ENCODE peak calls at places on chromosomes 13 and 19, in ten cellular contexts. One of them, this sample, is unnamed. For H3K4me1, the result is how much of the 10 kb centered on the place peaks cover.

GRCh38 chr19:47065242-47065641 is 16.8 kb upstream of the TMEM160 start:
- ATAC-seq in PC-3: no peak
- ATAC-seq in CD4-positive, CD25-positive, alpha-beta regulatory T cell: no peak
- ATAC-seq in K562: peak
- ATAC-seq in lower lobe of right lung: no peak
- ATAC-seq in GM23338: no peak
- ATAC-seq in heart right ventricle: no peak
- ATAC-seq in naive thymus-derived CD4-positive, alpha-beta T cell: no peak
- ATAC-seq in left lung: no peak
- ATAC-seq in body of pancreas: no peak
- ATAC-seq in this sample: no peak

GRCh38 chr19:917323-918151 is at the start of gene KISS1R:
- ATAC-seq in PC-3: no peak
- ATAC-seq in CD4-positive, CD25-positive, alpha-beta regulatory T cell: no peak
- ATAC-seq in K562: peak
- ATAC-seq in lower lobe of right lung: peak
- ATAC-seq in GM23338: peak
- ATAC-seq in heart right ventricle: no peak
- ATAC-seq in naive thymus-derived CD4-positive, alpha-beta T cell: peak
- ATAC-seq in left lung: peak
- ATAC-seq in body of pancreas: no peak
- ATAC-seq in this sample: no peak

GRCh38 chr19:17871878-17872250 is at the start of gene SLC5A5:
- ATAC-seq in PC-3: peak
- ATAC-seq in CD4-positive, CD25-positive, alpha-beta regulatory T cell: no peak
- ATAC-seq in K562: peak
- ATAC-seq in lower lobe of right lung: no peak
- ATAC-seq in GM23338: no peak
- ATAC-seq in heart right ventricle: no peak
- ATAC-seq in naive thymus-derived CD4-positive, alpha-beta T cell: peak
- ATAC-seq in left lung: no peak
- ATAC-seq in body of pancreas: no peak
- ATAC-seq in this sample: no peak

GRCh38 chr19:48878219-48879024 is 6.2 kb downstream of the PPP1R15A start:
- ATAC-seq in PC-3: no peak
- ATAC-seq in CD4-positive, CD25-positive, alpha-beta regulatory T cell: no peak
- ATAC-seq in K562: peak
- ATAC-seq in lower lobe of right lung: peak
- ATAC-seq in GM23338: no peak
- ATAC-seq in heart right ventricle: peak
- ATAC-seq in naive thymus-derived CD4-positive, alpha-beta T cell: peak
- ATAC-seq in left lung: peak
- ATAC-seq in body of pancreas: no peak
- ATAC-seq in this sample: peak

GRCh38 chr19:18171605-18172327 is 1.8 kb upstream of the IFI30 start:
- ATAC-seq in PC-3: no peak
- ATAC-seq in CD4-positive, CD25-positive, alpha-beta regulatory T cell: no peak
- ATAC-seq in K562: peak
- ATAC-seq in lower lobe of right lung: no peak
- ATAC-seq in GM23338: no peak
- ATAC-seq in heart right ventricle: no peak
- ATAC-seq in naive thymus-derived CD4-positive, alpha-beta T cell: no peak
- ATAC-seq in left lung: no peak
- ATAC-seq in body of pancreas: no peak
- ATAC-seq in this sample: no peak

GRCh38 chr13:73580868-73581267 is 522.1 kb downstream of the KLF5 start:
- ATAC-seq in PC-3: no peak
- ATAC-seq in CD4-positive, CD25-positive, alpha-beta regulatory T cell: no peak
- ATAC-seq in K562: no peak
- ATAC-seq in lower lobe of right lung: peak
- ATAC-seq in GM23338: no peak
- ATAC-seq in heart right ventricle: no peak
- ATAC-seq in naive thymus-derived CD4-positive, alpha-beta T cell: no peak
- ATAC-seq in left lung: peak
- ATAC-seq in body of pancreas: no peak
- ATAC-seq in this sample: no peak

GRCh38 chr13:114152831-114153371 is 20.5 kb upstream of the RASA3 start:
- ATAC-seq in PC-3: no peak
- ATAC-seq in CD4-positive, CD25-positive, alpha-beta regulatory T cell: no peak
- ATAC-seq in K562: no peak
- ATAC-seq in lower lobe of right lung: no peak
- ATAC-seq in GM23338: no peak
- ATAC-seq in heart right ventricle: no peak
- ATAC-seq in naive thymus-derived CD4-positive, alpha-beta T cell: no peak
- ATAC-seq in left lung: no peak
- ATAC-seq in body of pancreas: no peak
- ATAC-seq in this sample: no peak

GRCh38 chr19:17348700-17349099 is 11.3 kb downstream of the GTPBP3 start:
- ATAC-seq in PC-3: peak
- ATAC-seq in CD4-positive, CD25-positive, alpha-beta regulatory T cell: no peak
- ATAC-seq in K562: no peak
- ATAC-seq in lower lobe of right lung: peak
- ATAC-seq in GM23338: peak
- ATAC-seq in heart right ventricle: peak
- ATAC-seq in naive thymus-derived CD4-positive, alpha-beta T cell: no peak
- ATAC-seq in left lung: peak
- ATAC-seq in body of pancreas: peak
- ATAC-seq in this sample: peak

GRCh38 chr13:24982333-24982999 is 113.5 kb upstream of the PABPC3 start:
- ATAC-seq in PC-3: no peak
- ATAC-seq in CD4-positive, CD25-positive, alpha-beta regulatory T cell: no peak
- ATAC-seq in K562: no peak
- ATAC-seq in lower lobe of right lung: no peak
- ATAC-seq in GM23338: peak
- ATAC-seq in heart right ventricle: peak
- ATAC-seq in naive thymus-derived CD4-positive, alpha-beta T cell: no peak
- ATAC-seq in left lung: no peak
- ATAC-seq in body of pancreas: no peak
- ATAC-seq in this sample: peak

GRCh38 chr19:19039901-19040300 is 6.5 kb downstream of the ARMC6 start:
- ATAC-seq in PC-3: no peak
- ATAC-seq in CD4-positive, CD25-positive, alpha-beta regulatory T cell: peak
- ATAC-seq in K562: no peak
- ATAC-seq in lower lobe of right lung: peak
- ATAC-seq in GM23338: no peak
- ATAC-seq in heart right ventricle: no peak
- ATAC-seq in naive thymus-derived CD4-positive, alpha-beta T cell: peak
- ATAC-seq in left lung: no peak
- ATAC-seq in body of pancreas: no peak
- ATAC-seq in this sample: no peak

GRCh38 chr19:54040003-54040402 is 23.7 kb downstream of the VSTM1 start:
- ATAC-seq in PC-3: no peak
- ATAC-seq in CD4-positive, CD25-positive, alpha-beta regulatory T cell: no peak
- ATAC-seq in K562: no peak
- ATAC-seq in lower lobe of right lung: no peak
- ATAC-seq in GM23338: no peak
- ATAC-seq in heart right ventricle: no peak
- ATAC-seq in naive thymus-derived CD4-positive, alpha-beta T cell: no peak
- ATAC-seq in left lung: no peak
- ATAC-seq in body of pancreas: no peak
- ATAC-seq in this sample: no peak

GRCh38 chr19:30066781-30067759 is 125.0 kb downstream of the URI1 start:
- ATAC-seq in PC-3: no peak
- ATAC-seq in CD4-positive, CD25-positive, alpha-beta regulatory T cell: no peak
- ATAC-seq in K562: no peak
- ATAC-seq in lower lobe of right lung: no peak
- ATAC-seq in GM23338: no peak
- ATAC-seq in heart right ventricle: no peak
- ATAC-seq in naive thymus-derived CD4-positive, alpha-beta T cell: no peak
- ATAC-seq in left lung: no peak
- ATAC-seq in body of pancreas: no peak
- ATAC-seq in this sample: no peak

GRCh38 chr19:3633559-3633988 is 7.0 kb upstream of the CACTIN start:
- ATAC-seq in PC-3: no peak
- ATAC-seq in CD4-positive, CD25-positive, alpha-beta regulatory T cell: no peak
- ATAC-seq in K562: no peak
- ATAC-seq in lower lobe of right lung: no peak
- ATAC-seq in GM23338: no peak
- ATAC-seq in heart right ventricle: no peak
- ATAC-seq in naive thymus-derived CD4-positive, alpha-beta T cell: no peak
- ATAC-seq in left lung: no peak
- ATAC-seq in body of pancreas: no peak
- ATAC-seq in this sample: no peak
- H3K27ac ChIP-seq in PC-3: no peak
- H3K27ac ChIP-seq in CD4-positive, CD25-positive, alpha-beta regulatory T cell: no peak
- H3K27ac ChIP-seq in K562: no peak
- H3K27ac ChIP-seq in lower lobe of right lung: no peak
- H3K27ac ChIP-seq in GM23338: no peak
- H3K27ac ChIP-seq in heart right ventricle: no peak
- H3K27ac ChIP-seq in naive thymus-derived CD4-positive, alpha-beta T cell: no peak
- H3K27ac ChIP-seq in left lung: no peak
- H3K27ac ChIP-seq in body of pancreas: no peak
- H3K27ac ChIP-seq in this sample: peak

DNA sequence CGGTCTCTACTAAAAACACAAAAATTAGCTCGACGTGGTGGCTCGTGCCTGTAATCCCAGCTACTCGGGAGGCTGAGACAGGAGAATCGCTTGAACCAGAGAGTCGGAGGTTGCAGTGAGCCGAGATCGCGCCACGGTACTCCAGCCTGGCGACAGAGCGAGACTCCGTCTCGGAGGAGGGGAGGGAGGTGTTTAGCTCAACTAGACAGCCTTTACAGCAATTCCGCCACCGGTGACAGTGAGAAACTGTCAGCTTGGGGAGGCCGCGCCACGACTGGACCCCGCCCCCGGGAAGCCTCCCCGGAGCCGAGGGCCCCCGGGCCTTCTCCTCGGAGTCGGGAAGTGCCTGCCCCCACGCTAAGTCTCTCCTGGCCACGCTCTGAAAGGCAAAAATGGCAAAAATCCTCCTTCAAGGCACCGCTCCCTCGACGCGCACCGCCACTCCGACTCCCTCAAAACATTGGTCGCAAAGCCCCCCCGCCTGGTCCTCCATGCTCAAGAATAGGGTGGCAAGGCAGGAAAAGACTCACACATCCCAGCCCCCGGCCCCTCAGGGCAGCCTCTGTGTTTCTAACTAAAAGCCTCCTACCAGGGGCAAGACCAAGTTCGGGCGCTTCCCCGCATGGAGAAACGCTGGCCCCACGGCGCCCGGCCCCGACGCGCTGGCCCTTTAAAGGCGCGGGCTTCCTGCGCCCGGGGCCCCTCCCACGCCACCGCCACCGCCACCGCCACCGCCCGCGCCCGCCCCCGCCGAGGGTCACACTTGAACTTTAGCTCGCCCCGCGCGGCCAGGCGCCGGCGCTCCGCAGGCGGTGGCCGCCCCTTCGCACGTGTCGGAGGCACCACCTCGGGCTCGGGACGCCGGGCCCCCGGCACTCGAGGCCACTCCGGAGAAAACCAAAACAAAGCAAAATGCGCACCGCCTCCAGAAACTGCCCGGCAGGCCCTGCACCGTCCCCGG is 2.1 kb downstream of the FOXO1 start:
- ATAC-seq in PC-3: peak
- ATAC-seq in CD4-positive, CD25-positive, alpha-beta regulatory T cell: peak
- ATAC-seq in K562: peak
- ATAC-seq in lower lobe of right lung: peak
- ATAC-seq in GM23338: peak
- ATAC-seq in heart right ventricle: peak
- ATAC-seq in naive thymus-derived CD4-positive, alpha-beta T cell: peak
- ATAC-seq in left lung: peak
- ATAC-seq in body of pancreas: peak
- ATAC-seq in this sample: peak
- H3K4me1 ChIP-seq in PC-3: under half
- H3K4me1 ChIP-seq in CD4-positive, CD25-positive, alpha-beta regulatory T cell: half or more
- H3K4me1 ChIP-seq in K562: under half
- H3K4me1 ChIP-seq in lower lobe of right lung: half or more
- H3K4me1 ChIP-seq in GM23338: half or more
- H3K4me1 ChIP-seq in heart right ventricle: under half
- H3K4me1 ChIP-seq in naive thymus-derived CD4-positive, alpha-beta T cell: under half
- H3K4me1 ChIP-seq in left lung: under half
- H3K4me1 ChIP-seq in body of pancreas: under half
- H3K4me1 ChIP-seq in this sample: under half

GRCh38 chr13:36358352-36358751 is 12.2 kb upstream of the SPART start:
- ATAC-seq in PC-3: no peak
- ATAC-seq in CD4-positive, CD25-positive, alpha-beta regulatory T cell: no peak
- ATAC-seq in K562: no peak
- ATAC-seq in lower lobe of right lung: no peak
- ATAC-seq in GM23338: no peak
- ATAC-seq in heart right ventricle: no peak
- ATAC-seq in naive thymus-derived CD4-positive, alpha-beta T cell: no peak
- ATAC-seq in left lung: no peak
- ATAC-seq in body of pancreas: no peak
- ATAC-seq in this sample: peak
- H3K27ac ChIP-seq in PC-3: no peak
- H3K27ac ChIP-seq in CD4-positive, CD25-positive, alpha-beta regulatory T cell: no peak
- H3K27ac ChIP-seq in K562: no peak
- H3K27ac ChIP-seq in lower lobe of right lung: no peak
- H3K27ac ChIP-seq in GM23338: no peak
- H3K27ac ChIP-seq in heart right ventricle: no peak
- H3K27ac ChIP-seq in naive thymus-derived CD4-positive, alpha-beta T cell: no peak
- H3K27ac ChIP-seq in left lung: peak
- H3K27ac ChIP-seq in body of pancreas: no peak
- H3K27ac ChIP-seq in this sample: peak

DNA sequence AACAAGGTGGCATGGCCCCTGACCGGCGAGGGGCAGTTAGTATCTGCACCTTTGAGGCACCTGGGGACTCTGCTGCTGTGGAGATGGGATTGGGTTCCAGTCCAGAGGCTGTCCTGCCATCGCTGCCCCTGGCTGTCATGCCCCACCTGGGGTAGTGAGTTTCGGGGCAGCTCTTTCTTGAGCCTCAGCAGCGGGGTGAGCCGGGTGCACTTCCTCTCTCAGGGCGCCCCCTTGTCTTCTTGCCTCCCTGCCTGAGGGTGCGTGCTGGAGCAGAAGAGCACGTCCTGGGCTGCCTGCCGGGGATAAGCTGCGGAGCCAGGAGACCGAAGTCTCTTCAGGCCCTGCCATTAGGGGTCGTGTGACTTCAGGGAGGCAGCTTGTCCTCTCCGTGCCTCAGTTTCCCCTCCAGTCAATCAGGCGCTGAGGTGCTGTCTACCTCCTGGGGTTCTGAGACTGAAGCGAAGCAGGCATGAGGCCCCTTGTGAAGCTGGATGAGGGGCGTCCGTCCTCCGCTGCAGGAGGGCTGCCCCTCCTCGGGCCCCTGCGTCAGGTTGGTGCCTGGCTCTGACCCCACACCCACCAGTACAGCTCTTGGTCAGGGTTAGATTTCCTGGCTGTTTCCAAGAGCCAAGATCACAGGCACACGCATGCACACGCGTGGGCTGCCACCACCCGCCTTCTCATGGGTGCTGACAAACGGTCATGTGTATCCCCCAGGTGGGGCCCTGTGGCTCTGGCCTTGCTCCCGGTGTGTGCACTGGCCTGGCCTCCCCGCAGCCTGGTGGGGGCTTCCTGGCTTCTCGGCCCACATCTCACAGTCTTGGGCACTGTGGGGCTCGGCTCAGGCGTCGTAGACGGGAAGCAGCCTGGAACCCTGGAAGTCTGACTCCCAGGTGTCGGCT is 8.3 kb downstream of the GNA11 start:
- ATAC-seq in PC-3: no peak
- ATAC-seq in CD4-positive, CD25-positive, alpha-beta regulatory T cell: no peak
- ATAC-seq in K562: no peak
- ATAC-seq in lower lobe of right lung: no peak
- ATAC-seq in GM23338: no peak
- ATAC-seq in heart right ventricle: no peak
- ATAC-seq in naive thymus-derived CD4-positive, alpha-beta T cell: no peak
- ATAC-seq in left lung: no peak
- ATAC-seq in body of pancreas: no peak
- ATAC-seq in this sample: no peak
- H3K4me1 ChIP-seq in PC-3: under half
- H3K4me1 ChIP-seq in CD4-positive, CD25-positive, alpha-beta regulatory T cell: under half
- H3K4me1 ChIP-seq in K562: half or more
- H3K4me1 ChIP-seq in lower lobe of right lung: half or more
- H3K4me1 ChIP-seq in GM23338: under half
- H3K4me1 ChIP-seq in heart right ventricle: under half
- H3K4me1 ChIP-seq in naive thymus-derived CD4-positive, alpha-beta T cell: under half
- H3K4me1 ChIP-seq in left lung: under half
- H3K4me1 ChIP-seq in body of pancreas: half or more
- H3K4me1 ChIP-seq in this sample: under half

GRCh38 chr13:33123066-33123940 is 107.1 kb downstream of the KL start:
- ATAC-seq in PC-3: no peak
- ATAC-seq in CD4-positive, CD25-positive, alpha-beta regulatory T cell: no peak
- ATAC-seq in K562: no peak
- ATAC-seq in lower lobe of right lung: peak
- ATAC-seq in GM23338: peak
- ATAC-seq in heart right ventricle: peak
- ATAC-seq in naive thymus-derived CD4-positive, alpha-beta T cell: peak
- ATAC-seq in left lung: peak
- ATAC-seq in body of pancreas: no peak
- ATAC-seq in this sample: peak
- H3K27ac ChIP-seq in PC-3: no peak
- H3K27ac ChIP-seq in CD4-positive, CD25-positive, alpha-beta regulatory T cell: no peak
- H3K27ac ChIP-seq in K562: no peak
- H3K27ac ChIP-seq in lower lobe of right lung: peak
- H3K27ac ChIP-seq in GM23338: peak
- H3K27ac ChIP-seq in heart right ventricle: peak
- H3K27ac ChIP-seq in naive thymus-derived CD4-positive, alpha-beta T cell: no peak
- H3K27ac ChIP-seq in left lung: peak
- H3K27ac ChIP-seq in body of pancreas: no peak
- H3K27ac ChIP-seq in this sample: peak

This sample was measured in gastroesophageal sphincter.